ENCODE peak calls at places on chromosomes 16 and 17, in six cellular contexts. G is neural progenitor cell; A is naive thymus-derived CD4-positive, alpha-beta T cell; B is stomach; F is tibial nerve; X is testis. P is an unnamed sample.
A peak's percentile ranks its signal among the peaks of the same experiment; 100 is the strongest.

GRCh38 chr17:55159251-55159650 is 105.5 kb upstream of the HLF start:
- DNase-seq in G (no peak), X (no peak), A (no peak), B (no peak), F (no peak), P (no peak)

GRCh38 chr17:14245002-14245401 is 8.3 kb upstream of the CDRT15 start:
- DNase-seq in F (no peak), B (no peak), G (peak; percentile 78), X (peak; percentile 18), A (no peak), P (no peak)

GRCh38 chr16:67456383-67457140 is 24.4 kb downstream of the ATP6V0D1 start:
- DNase-seq in F (no peak), G (no peak), B (peak; percentile 76), X (peak; percentile 32), A (no peak), P (peak; percentile 81)

GRCh38 chr16:20734056-20734455 is 7.6 kb downstream of the THUMPD1 start:
- DNase-seq in B (no peak), X (no peak), F (no peak), A (no peak), G (no peak), P (no peak)

GRCh38 chr17:61597606-61598005 is 6.6 kb upstream of the NACA2 start:
- DNase-seq in G (no peak), X (no peak), A (no peak), F (no peak), B (no peak), P (no peak)

GRCh38 chr16:85395207-85395912 is 217.8 kb upstream of the GSE1 start:
- DNase-seq in B (peak; percentile 71), F (peak; percentile 53), G (no peak), A (no peak), X (peak; percentile 86), P (peak; percentile 83)

GRCh38 chr17:3794890-3795757 is 5.9 kb downstream of the ITGAE start:
- DNase-seq in B (no peak), A (no peak), X (no peak), G (peak; percentile 26), F (no peak), P (no peak)

GRCh38 chr16:87438611-87438985 is 46.5 kb downstream of the MAP1LC3B start:
- DNase-seq in F (no peak), X (no peak), B (no peak), G (no peak), A (no peak), P (no peak)

GRCh38 chr16:82643136-82643535 is 16.4 kb downstream of the CDH13 start:
- DNase-seq in G (no peak), F (no peak), A (no peak), B (no peak), X (no peak), P (no peak)

GRCh38 chr16:55284718-55285099 is 39.3 kb upstream of the IRX6 start:
- DNase-seq in X (no peak), A (no peak), B (no peak), G (no peak), F (no peak), P (no peak)

GRCh38 chr17:75404739-75405364 is 626 bp downstream of the GRB2 start:
- DNase-seq in G (peak; percentile 68), F (no peak), X (peak; percentile 55), A (peak; percentile 45), B (peak; percentile 42), P (peak; percentile 38)

DNA sequence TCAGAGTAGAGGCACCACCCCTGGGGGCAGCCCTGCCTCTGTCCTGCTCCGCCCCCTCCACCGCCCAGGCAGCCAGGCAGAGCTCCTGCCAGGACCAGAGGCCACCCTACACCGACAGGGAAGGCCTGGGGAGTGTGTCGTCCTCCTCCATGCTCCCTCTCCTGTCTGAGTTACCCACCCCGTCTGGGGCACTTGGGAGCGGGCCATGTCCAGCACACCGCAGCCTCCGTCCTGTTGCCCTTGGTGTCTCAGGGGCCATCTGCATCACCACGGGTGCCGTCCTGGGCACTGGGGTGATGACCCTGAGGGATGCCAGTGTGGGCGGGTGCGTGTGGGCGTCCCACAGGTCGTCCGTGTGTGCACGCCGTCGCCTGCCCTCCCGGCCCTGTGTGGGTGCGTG is 65.3 kb upstream of the ZNF750 start:
- DNase-seq in B (no peak), G (no peak), F (no peak), X (no peak), A (no peak), P (no peak)
- H3K4me1 ChIP-seq in B (peaks cover 10% of the 10 kb centered on the region), G (no peaks in the 10 kb centered on the region), F (no peaks in the 10 kb centered on the region), X (peaks cover 3% of the 10 kb centered on the region), A (no peaks in the 10 kb centered on the region), P (no peaks in the 10 kb centered on the region)

GRCh38 chr16:89412811-89413210 is 77.5 kb downstream of the ANKRD11 start:
- DNase-seq in X (no peak), G (peak; percentile 78), F (no peak), B (no peak), A (no peak), P (no peak)

GRCh38 chr16:89409161-89409711 is 81.1 kb downstream of the ANKRD11 start:
- DNase-seq in X (no peak), F (no peak), G (no peak), A (peak; percentile 77), B (no peak), P (no peak)

GRCh38 chr16:89410322-89410721 is 80.0 kb downstream of the ANKRD11 start:
- DNase-seq in B (no peak), F (no peak), A (no peak), X (no peak), G (no peak), P (no peak)

GRCh38 chr16:89411335-89411850 is 79.0 kb downstream of the ANKRD11 start:
- DNase-seq in X (no peak), G (no peak), B (no peak), A (no peak), F (no peak), P (no peak)

DNA sequence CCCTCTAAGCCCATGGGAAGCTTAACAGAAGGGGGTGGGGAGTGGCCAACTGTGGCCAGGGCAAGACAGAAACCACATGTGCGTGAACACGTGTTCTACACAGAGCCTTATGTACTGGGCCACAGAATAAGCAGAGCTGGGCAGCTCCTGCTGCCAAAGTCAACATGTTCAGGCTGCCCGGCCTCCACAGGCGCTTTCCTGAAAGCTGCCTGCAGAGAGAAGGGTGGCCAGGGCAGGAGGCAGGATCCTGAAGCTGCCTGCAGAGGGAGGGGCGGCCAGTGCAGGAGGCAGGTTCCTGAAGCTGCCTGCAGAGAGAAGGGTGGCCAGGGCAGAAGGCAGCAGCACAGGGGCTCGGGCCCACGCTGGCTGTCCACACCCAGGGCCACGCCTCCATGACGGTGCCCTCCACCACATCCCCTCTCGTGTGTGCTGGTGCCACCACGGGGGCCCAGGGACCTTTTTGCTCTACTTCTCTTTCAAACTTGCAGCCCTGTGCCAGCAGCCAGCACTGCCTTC is 79.5 kb downstream of the ANKRD11 start:
- DNase-seq in A (no peak), F (peak; percentile 52), G (no peak), B (peak; percentile 89), X (peak; percentile 78), P (peak; percentile 93)
- H3K4me1 ChIP-seq in A (peaks cover 70% of the 10 kb centered on the region), F (no peaks in the 10 kb centered on the region), G (peaks cover 68% of the 10 kb centered on the region), B (peaks cover 91% of the 10 kb centered on the region), X (peaks cover 49% of the 10 kb centered on the region), P (peaks cover 45% of the 10 kb centered on the region)

GRCh38 chr17:29590261-29590978 is 972 bp upstream of the GIT1 start:
- DNase-seq in A (no peak), B (no peak), F (no peak), X (no peak), G (no peak), P (no peak)

GRCh38 chr17:29588017-29588557 is 1.4 kb downstream of the GIT1 start:
- DNase-seq in A (no peak), B (no peak), X (no peak), F (no peak), G (peak; percentile 16), P (no peak)

GRCh38 chr17:29588561-29589411 is 662 bp downstream of the GIT1 start:
- DNase-seq in F (no peak), G (peak; percentile 79), X (peak; percentile 52), A (no peak), B (no peak), P (peak; percentile 31)

GRCh38 chr17:29590979-29591736 is 1.7 kb upstream of the GIT1 start:
- DNase-seq in A (no peak), F (no peak), X (peak; percentile 74), G (peak; percentile 76), B (no peak), P (peak; percentile 55)

GRCh38 chr17:29589524-29590260 is at the start of gene GIT1:
- DNase-seq in A (peak; percentile 86), B (peak; percentile 90), X (peak; percentile 91), F (peak; percentile 77), G (peak; percentile 97), P (peak; percentile 91)
- H3K4me1 ChIP-seq in A (peaks cover 58% of the 10 kb centered on the region), B (peaks cover 85% of the 10 kb centered on the region), X (peaks cover 56% of the 10 kb centered on the region), F (no peaks in the 10 kb centered on the region), G (peaks cover 56% of the 10 kb centered on the region), P (peaks cover 61% of the 10 kb centered on the region)

DNA sequence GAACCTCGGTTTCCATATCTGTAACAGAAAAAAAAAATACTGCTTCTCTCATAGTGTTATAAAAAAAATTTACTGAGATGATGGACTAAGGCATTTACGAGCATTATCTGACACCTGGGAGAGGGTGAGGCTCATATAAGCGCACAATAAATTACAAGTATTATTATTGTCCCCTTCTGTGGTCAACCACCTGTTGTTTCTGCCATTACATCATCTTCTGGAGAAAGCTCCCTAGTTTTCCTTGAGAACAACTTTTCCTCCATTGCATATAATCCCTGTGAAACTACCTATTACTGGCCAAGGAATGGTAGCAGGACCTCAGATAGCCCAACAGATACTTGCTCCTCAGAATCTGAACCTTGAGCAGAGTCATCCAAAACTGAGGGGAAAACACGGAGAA is 11.7 kb upstream of the GGA2 start:
- DNase-seq in A (no peak), B (no peak), X (no peak), F (no peak), G (no peak), P (no peak)
- H3K4me1 ChIP-seq in A (no peaks in the 10 kb centered on the region), B (no peaks in the 10 kb centered on the region), X (no peaks in the 10 kb centered on the region), F (no peaks in the 10 kb centered on the region), G (no peaks in the 10 kb centered on the region), P (no peaks in the 10 kb centered on the region)

DNA sequence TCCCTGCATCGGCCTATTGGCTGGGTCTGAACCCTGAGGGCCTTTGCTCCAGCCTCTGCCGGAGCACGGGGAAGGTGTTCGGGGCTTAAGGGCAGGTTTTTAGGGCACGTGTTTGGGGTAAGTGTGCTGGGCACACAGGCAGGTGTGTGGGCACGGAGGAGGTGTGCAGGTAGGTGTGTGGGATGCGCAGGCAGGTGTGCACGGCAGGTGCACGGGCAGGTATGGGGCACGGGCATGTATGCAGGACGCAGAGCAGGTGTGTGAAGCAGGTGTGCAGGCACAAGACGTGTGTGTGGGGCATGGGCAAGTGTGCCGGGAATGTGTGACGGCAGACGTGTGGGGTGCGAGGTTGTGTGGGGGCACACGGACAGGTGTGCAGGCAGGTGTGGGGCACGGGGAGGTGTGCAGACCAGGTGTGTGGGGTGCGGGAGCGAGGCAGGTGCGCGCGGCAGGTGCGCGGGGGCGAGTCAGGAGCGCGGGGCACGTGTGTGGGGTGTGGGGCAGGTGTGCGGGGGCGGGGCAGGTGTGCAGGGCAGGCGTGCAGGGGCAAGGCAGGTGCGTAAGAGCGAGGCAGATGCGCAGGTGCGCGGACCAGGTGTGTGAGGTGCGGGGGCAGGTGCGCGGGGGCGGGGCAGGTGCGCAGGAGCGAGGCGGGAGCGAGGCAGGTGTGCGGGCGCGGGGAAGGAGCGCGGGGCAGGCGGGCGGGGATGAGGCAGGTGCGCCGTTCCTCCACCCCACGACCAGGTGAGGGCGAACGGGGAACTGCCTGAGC is 28.6 kb upstream of the METRNL start:
- DNase-seq in F (no peak), X (peak; percentile 32), G (no peak), A (no peak), B (no peak), P (peak; percentile 50)
- H3K4me1 ChIP-seq in F (no peaks in the 10 kb centered on the region), X (peaks cover 22% of the 10 kb centered on the region), G (no peaks in the 10 kb centered on the region), A (peaks cover 26% of the 10 kb centered on the region), B (peaks cover 48% of the 10 kb centered on the region), P (peaks cover 39% of the 10 kb centered on the region)

P was measured in thyroid gland.